ENCODE peak calls at places on chromosomes 3 and 15, in seven cellular contexts. A is omental fat pad, L is GM12865, E is stomach, O is NCI-H345, T is Kasumi-1, K is A549. Q is an unnamed sample.

GRCh38 chr15:74841761-74842385 is 1.1 kb downstream of the ULK3 start:
- DNase-seq in T (no peak), O (no peak), A (no peak), L (no peak), E (no peak), K (no peak), Q (no peak)

GRCh38 chr3:178950676-178951075 is 120.9 kb downstream of the ZMAT3 start:
- DNase-seq in K (no peak), L (no peak), E (no peak), O (no peak), T (no peak), A (no peak), Q (no peak)

GRCh38 chr3:138242466-138242865 is 55.4 kb downstream of the ARMC8 start:
- DNase-seq in L (no peak), O (no peak), E (no peak), K (no peak), A (no peak), T (no peak), Q (no peak)

GRCh38 chr3:13866406-13866965 is 13.4 kb downstream of the WNT7A start:
- DNase-seq in O (peak; percentile 5), T (no peak), K (no peak), A (no peak), L (no peak), E (no peak), Q (no peak)

GRCh38 chr3:47715928-47716327 is 65.8 kb downstream of the SMARCC1 start:
- DNase-seq in E (no peak), O (no peak), K (no peak), L (no peak), A (no peak), T (no peak), Q (no peak)

GRCh38 chr3:108391917-108392585 is 95.7 kb downstream of the HHLA2 start:
- DNase-seq in E (no peak), K (no peak), T (no peak), O (no peak), A (no peak), L (no peak), Q (no peak)

GRCh38 chr3:196111939-196112386 is 30.1 kb upstream of the TFRC start:
- DNase-seq in K (no peak), E (no peak), O (no peak), T (no peak), L (peak; percentile 83), A (no peak), Q (no peak)

GRCh38 chr15:54803987-54804386 is 392.8 kb downstream of the RSL24D1 start:
- DNase-seq in T (no peak), O (no peak), E (no peak), A (no peak), K (no peak), L (peak; percentile 11), Q (no peak)

GRCh38 chr3:150292891-150293290 is 115.2 kb upstream of the TSC22D2 start:
- DNase-seq in K (no peak), O (no peak), L (no peak), T (no peak), E (no peak), A (no peak), Q (no peak)

GRCh38 chr15:38991126-38991525 is 426.5 kb upstream of the RASGRP1 start:
- DNase-seq in K (no peak), L (no peak), O (no peak), E (no peak), A (no peak), T (no peak), Q (no peak)

GRCh38 chr3:16817201-16817600 is 67.6 kb upstream of the PLCL2 start:
- DNase-seq in E (no peak), T (no peak), L (no peak), A (no peak), K (no peak), O (no peak), Q (no peak)

GRCh38 chr15:44441095-44441501 is 13.7 kb downstream of the CTDSPL2 start:
- DNase-seq in E (no peak), O (no peak), K (no peak), L (no peak), A (no peak), T (peak; percentile 23), Q (no peak)

GRCh38 chr15:99322643-99323405 is 71.5 kb downstream of the LRRC28 start:
- DNase-seq in K (no peak), A (no peak), O (no peak), E (no peak), T (no peak), L (no peak), Q (no peak)

GRCh38 chr3:128320551-128321340 is 145.9 kb downstream of the DNAJB8 start:
- DNase-seq in L (no peak), E (peak; percentile 16), K (no peak), A (no peak), O (no peak), T (no peak), Q (no peak)

GRCh38 chr15:65246026-65246714 is 34.9 kb upstream of the CILP start:
- DNase-seq in T (no peak), E (no peak), O (no peak), A (no peak), K (no peak), L (no peak), Q (no peak)

Q was measured in central memory CD8-positive, alpha-beta T cell.